ENCODE peak calls at places on chromosomes 2 and 18, in six cellular contexts. C, D, M, Y, P and I are unnamed samples.

GRCh38 chr2:150517951-150518680 is 30.6 kb upstream of the RND3 start:
- DNase-seq in D (no peak), C (peak; percentile 62), M (no peak), P (peak; percentile 75), Y (no peak), I (no peak)

GRCh38 chr2:47594656-47595055 is 188.3 kb upstream of the MSH6 start:
- DNase-seq in C (no peak), Y (no peak), M (no peak), P (no peak), D (no peak), I (no peak)

GRCh38 chr2:11867926-11868325 is 121.5 kb downstream of the LPIN1 start:
- DNase-seq in D (no peak), P (no peak), Y (no peak), C (no peak), M (no peak), I (no peak)

GRCh38 chr18:56068030-56068671 is 480.2 kb upstream of the TCF4 start:
- DNase-seq in M (peak; percentile 34), Y (no peak), C (peak; percentile 63), P (peak; percentile 67), D (no peak), I (no peak)

GRCh38 chr18:22346968-22347611 is 70.6 kb downstream of the CTAGE1 start:
- DNase-seq in Y (no peak), C (peak; percentile 62), P (peak; percentile 18), M (no peak), D (no peak), I (no peak)

GRCh38 chr18:54284967-54285785 is 15.9 kb downstream of the POLI start:
- DNase-seq in C (peak; percentile 79), Y (peak; percentile 22), P (peak; percentile 82), D (no peak), M (no peak), I (no peak)

GRCh38 chr2:44691174-44691785 is 250.2 kb upstream of the SIX3 start:
- DNase-seq in Y (no peak), P (no peak), M (no peak), C (no peak), D (no peak), I (no peak)

GRCh38 chr2:227816507-227817274 is 3.0 kb downstream of the CCL20 start:
- DNase-seq in P (no peak), D (no peak), C (peak; percentile 28), M (peak; percentile 15), Y (no peak), I (no peak)

GRCh38 chr2:47041065-47041464 is 114.0 kb downstream of the STPG4 start:
- DNase-seq in D (no peak), M (no peak), P (no peak), Y (no peak), C (no peak), I (no peak)

GRCh38 chr2:109380502-109381326 is 233.1 kb downstream of the SEPTIN10 start:
- DNase-seq in P (peak; percentile 65), D (peak; percentile 57), M (no peak), C (no peak), Y (no peak), I (no peak)

GRCh38 chr18:52499018-52499417 is 159.0 kb downstream of the DCC start:
- DNase-seq in C (no peak), P (no peak), Y (no peak), M (no peak), D (no peak), I (no peak)

GRCh38 chr2:202752071-202752470 is 117.3 kb downstream of the FAM117B start:
- DNase-seq in D (no peak), M (no peak), P (no peak), Y (no peak), C (no peak), I (no peak)

GRCh38 chr2:199458806-199459285 is 1.1 kb upstream of the SATB2 start:
- DNase-seq in D (no peak), P (no peak), Y (peak; percentile 34), M (no peak), C (no peak), I (no peak)